ENCODE peak calls at places on chromosomes 2 and 18, in five cellular contexts. P, X, K, W and M are unnamed samples.

GRCh38 chr2:86480105-86480504 is 38.9 kb downstream of the KDM3A start:
- DNase-seq in P (no peak), X (no peak), K (no peak), W (no peak), M (no peak)

GRCh38 chr2:144548532-144549191 is 28.7 kb upstream of the ZEB2 start:
- DNase-seq in P (no peak), X (no peak), K (no peak), W (no peak), M (no peak)

GRCh38 chr2:3356799-3357198 is 20.8 kb downstream of the EIPR1 start:
- DNase-seq in P (no peak), X (no peak), K (no peak), W (no peak), M (no peak)

GRCh38 chr18:57113783-57114465 is 33.0 kb upstream of the BOD1L2 start:
- DNase-seq in P (no peak), X (no peak), K (no peak), W (no peak), M (no peak)

GRCh38 chr2:130243359-130243758 is 45.1 kb upstream of the TUBA3E start:
- DNase-seq in P (no peak), X (no peak), K (no peak), W (no peak), M (no peak)

GRCh38 chr2:47438084-47438483 is 35.1 kb downstream of the MSH2 start:
- DNase-seq in P (no peak), X (no peak), K (no peak), W (no peak), M (no peak)

GRCh38 chr2:150624001-150624401 is 136.5 kb upstream of the RND3 start:
- DNase-seq in P (peak), X (no peak), K (no peak), W (no peak), M (no peak)

GRCh38 chr18:78639597-78639950 is 340.0 kb upstream of the SALL3 start:
- DNase-seq in P (no peak), X (no peak), K (no peak), W (no peak), M (no peak)

GRCh38 chr2:65158557-65158956 is 28.7 kb upstream of the RAB1A start:
- DNase-seq in P (no peak), X (no peak), K (no peak), W (no peak), M (no peak)

GRCh38 chr2:46978696-46979095 is 63.1 kb upstream of the MCFD2 start:
- DNase-seq in P (no peak), X (no peak), K (no peak), W (no peak), M (no peak)

DNA sequence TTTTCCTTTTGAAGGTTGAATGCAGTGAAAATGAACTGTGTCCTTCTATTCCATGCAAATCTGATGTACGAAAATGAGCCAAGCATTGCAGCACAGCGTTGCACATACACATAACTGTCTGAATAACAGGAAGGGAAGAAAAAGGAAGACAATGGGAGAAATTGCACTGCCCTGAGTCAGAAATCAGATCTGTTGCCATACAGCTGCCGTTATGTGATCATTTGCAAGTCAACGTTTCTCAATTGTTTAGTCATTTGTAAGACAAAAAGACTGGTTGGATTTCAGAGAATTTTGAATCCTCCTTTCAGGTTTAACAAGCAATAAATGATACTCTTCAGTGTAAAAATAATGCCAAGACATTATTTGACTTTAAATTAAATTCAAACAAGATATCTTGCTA is 284.1 kb downstream of the DSEL start:
- DNase-seq in P (no peak), X (no peak), K (peak), W (no peak), M (no peak)
- TF ChIP-seq ATF3 in P (no peak), X (no peak), K (no peak), W (no peak), M (no peak)

GRCh38 chr2:66446178-66446860 is 11.4 kb downstream of the MEIS1 start:
- DNase-seq in P (no peak), X (no peak), K (no peak), W (no peak), M (no peak)

GRCh38 chr2:66447676-66448075 is 12.8 kb downstream of the MEIS1 start:
- DNase-seq in P (no peak), X (no peak), K (no peak), W (no peak), M (no peak)

GRCh38 chr2:66448592-66448991 is 13.7 kb downstream of the MEIS1 start:
- DNase-seq in P (no peak), X (no peak), K (no peak), W (no peak), M (no peak)

GRCh38 chr2:66445781-66446177 is 10.9 kb downstream of the MEIS1 start:
- DNase-seq in P (no peak), X (no peak), K (no peak), W (no peak), M (no peak)

GRCh38 chr2:66446924-66447323 is 12.0 kb downstream of the MEIS1 start:
- DNase-seq in P (no peak), X (no peak), K (no peak), W (no peak), M (no peak)
- H3K4me3 ChIP-seq in P (no peak), X (no peak), K (peak), W (no peak), M (no peak)

GRCh38 chr2:28356095-28356911 is 36.4 kb upstream of the FOSL2 start:
- DNase-seq in P (no peak), X (no peak), K (no peak), W (no peak), M (peak)

GRCh38 chr2:28357055-28357454 is 35.6 kb upstream of the FOSL2 start:
- DNase-seq in P (no peak), X (no peak), K (no peak), W (no peak), M (no peak)

GRCh38 chr2:28357948-28358667 is 34.5 kb upstream of the FOSL2 start:
- DNase-seq in P (no peak), X (no peak), K (no peak), W (no peak), M (no peak)

GRCh38 chr2:28354920-28355520 is 37.6 kb upstream of the FOSL2 start:
- DNase-seq in P (no peak), X (no peak), K (no peak), W (no peak), M (peak)

GRCh38 chr2:28355521-28356094 is 37.0 kb upstream of the FOSL2 start:
- DNase-seq in P (no peak), X (no peak), K (no peak), W (peak), M (peak)
- TF ChIP-seq ATF3 in P (no peak), X (no peak), K (no peak), W (no peak), M (peak)

GRCh38 chr2:128235581-128235980 is 83.1 kb downstream of the HS6ST1 start:
- DNase-seq in P (no peak), X (no peak), K (no peak), W (no peak), M (no peak)

GRCh38 chr2:128236491-128237035 is 82.1 kb downstream of the HS6ST1 start:
- DNase-seq in P (no peak), X (no peak), K (no peak), W (no peak), M (no peak)

GRCh38 chr2:128234613-128235012 is 84.1 kb downstream of the HS6ST1 start:
- DNase-seq in P (no peak), X (no peak), K (no peak), W (no peak), M (no peak)

GRCh38 chr2:128232965-128233789 is 85.5 kb downstream of the HS6ST1 start:
- DNase-seq in P (peak), X (peak), K (peak), W (peak), M (peak)

GRCh38 chr2:128233790-128234395 is 84.8 kb downstream of the HS6ST1 start:
- DNase-seq in P (no peak), X (no peak), K (no peak), W (no peak), M (no peak)
- H3K4me3 ChIP-seq in P (peak), X (no peak), K (peak), W (no peak), M (no peak)